ENCODE peak calls at places on chromosome 11, in nine cellular contexts. L is astrocyte; N is fibroblast of lung; H is lower lobe of right lung; X is PC-3; M is Caco-2; C is CD8-positive, alpha-beta T cell; W is psoas muscle; D is HCT116. Z is an unnamed sample.

GRCh38 chr11:110367571-110367970 is 62.2 kb upstream of the FDX1 start:
- DNase-seq in H (no peak), L (no peak), W (no peak), M (no peak), N (no peak), X (peak; percentile 50), D (no peak), C (no peak), Z (no peak)

GRCh38 chr11:41118521-41118920 is 340.9 kb downstream of the LRRC4C start:
- DNase-seq in M (no peak), W (no peak), D (no peak), H (no peak), C (no peak), X (no peak), L (no peak), N (no peak), Z (no peak)

GRCh38 chr11:133064152-133064877 is 468.0 kb downstream of the OPCML start:
- DNase-seq in H (peak; percentile 69), M (peak; percentile 72), X (no peak), D (no peak), W (peak; percentile 77), N (peak; percentile 84), L (peak; percentile 75), C (no peak), Z (peak; percentile 25)

GRCh38 chr11:131042041-131042390 is 125.7 kb upstream of the SNX19 start:
- DNase-seq in X (peak; percentile 45), L (no peak), W (no peak), D (no peak), C (no peak), N (no peak), M (no peak), H (no peak), Z (no peak)

GRCh38 chr11:132453411-132453810 is 1078.9 kb downstream of the OPCML start:
- DNase-seq in X (no peak), M (no peak), C (no peak), N (peak; percentile 77), W (no peak), L (peak; percentile 63), D (no peak), H (no peak), Z (no peak)

GRCh38 chr11:109680127-109680526 is 258.1 kb downstream of the C11orf87 start:
- DNase-seq in C (no peak), H (no peak), D (no peak), W (no peak), L (peak; percentile 50), M (no peak), X (peak; percentile 19), N (peak; percentile 62), Z (no peak)

GRCh38 chr11:133988686-133989410 is 32.1 kb upstream of the IGSF9B start:
- DNase-seq in L (no peak), X (no peak), M (no peak), C (no peak), D (no peak), H (no peak), N (no peak), W (peak; percentile 88), Z (no peak)

GRCh38 chr11:35146074-35146521 is 7.1 kb downstream of the CD44 start:
- DNase-seq in N (no peak), X (peak; percentile 54), W (no peak), M (no peak), D (no peak), H (no peak), C (no peak), L (no peak), Z (no peak)

DNA sequence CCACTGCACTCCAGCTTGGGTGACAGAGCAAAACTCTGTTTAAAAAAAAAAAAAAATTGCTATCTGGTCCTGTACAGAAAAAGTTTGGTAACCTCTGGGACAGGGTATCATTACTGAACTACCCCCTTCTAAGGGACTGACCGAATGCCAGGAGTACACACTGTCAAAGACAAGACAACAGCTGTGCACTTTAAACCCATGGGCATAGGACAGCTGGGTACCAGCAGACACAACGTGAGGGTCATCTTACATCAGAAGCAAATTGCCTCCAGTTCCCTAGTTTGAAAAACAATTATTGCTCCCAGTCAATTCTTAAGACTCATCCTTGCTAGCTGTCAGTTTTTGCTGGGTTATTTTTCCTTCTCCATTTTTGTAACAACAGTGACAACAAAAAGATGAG is 17.8 kb downstream of the CD59 start:
- DNase-seq in D (no peak), W (no peak), X (no peak), H (no peak), N (no peak), C (no peak), M (no peak), L (no peak), Z (no peak)
- H3K36me3 ChIP-seq in D (peaks cover 12% of the 10 kb centered on the region), W (peaks cover 20% of the 10 kb centered on the region), X (peaks cover 59% of the 10 kb centered on the region), H (peaks cover 90% of the 10 kb centered on the region), N (peaks cover 13% of the 10 kb centered on the region), C (no peaks in the 10 kb centered on the region), M (no peaks in the 10 kb centered on the region), L (peaks cover 63% of the 10 kb centered on the region), Z (no peaks in the 10 kb centered on the region)

DNA sequence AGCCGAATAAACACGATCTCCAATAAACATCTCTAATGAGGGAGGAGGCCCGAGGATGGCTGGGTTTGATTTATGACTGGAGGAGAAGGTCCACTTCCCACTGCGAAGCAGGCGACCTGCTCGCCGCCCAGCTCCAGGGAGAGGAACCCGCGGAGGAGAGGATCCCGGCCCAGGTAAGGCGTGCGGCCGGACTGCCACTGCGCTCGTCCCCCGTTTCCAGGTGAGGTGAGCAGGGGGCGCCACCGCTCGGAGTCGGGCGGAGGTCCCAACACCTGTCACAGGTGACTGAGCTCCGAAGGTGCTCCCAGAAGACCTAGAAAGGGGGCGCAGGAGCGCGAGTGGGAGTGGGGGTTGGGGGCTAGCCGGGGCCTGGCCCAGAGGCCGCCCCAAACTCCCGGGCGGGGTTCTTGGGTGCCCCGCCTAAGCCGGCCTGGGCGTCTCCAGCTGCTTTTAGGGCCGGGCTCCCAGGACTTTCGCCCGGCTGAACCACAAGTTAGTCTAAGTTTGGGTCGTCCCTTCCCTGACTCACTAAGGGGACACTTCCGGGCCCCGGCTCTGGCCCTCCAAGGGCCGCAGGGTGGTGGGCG is 5.4 kb upstream of the PAX6 start:
- DNase-seq in C (no peak), D (no peak), N (no peak), X (no peak), M (no peak), H (no peak), L (peak; percentile 8), W (no peak), Z (peak; percentile 49)
- H3K4me3 ChIP-seq in C (peak overlapping the region; percentile 15), D (peak overlapping the region; percentile 58), N (no peak overlapping the region), X (peak overlapping the region; percentile 37), M (peak overlapping the region; percentile 13), H (no peak overlapping the region), L (peak overlapping the region; percentile 60), W (peak overlapping the region; percentile 62), Z (no peak overlapping the region)

DNA sequence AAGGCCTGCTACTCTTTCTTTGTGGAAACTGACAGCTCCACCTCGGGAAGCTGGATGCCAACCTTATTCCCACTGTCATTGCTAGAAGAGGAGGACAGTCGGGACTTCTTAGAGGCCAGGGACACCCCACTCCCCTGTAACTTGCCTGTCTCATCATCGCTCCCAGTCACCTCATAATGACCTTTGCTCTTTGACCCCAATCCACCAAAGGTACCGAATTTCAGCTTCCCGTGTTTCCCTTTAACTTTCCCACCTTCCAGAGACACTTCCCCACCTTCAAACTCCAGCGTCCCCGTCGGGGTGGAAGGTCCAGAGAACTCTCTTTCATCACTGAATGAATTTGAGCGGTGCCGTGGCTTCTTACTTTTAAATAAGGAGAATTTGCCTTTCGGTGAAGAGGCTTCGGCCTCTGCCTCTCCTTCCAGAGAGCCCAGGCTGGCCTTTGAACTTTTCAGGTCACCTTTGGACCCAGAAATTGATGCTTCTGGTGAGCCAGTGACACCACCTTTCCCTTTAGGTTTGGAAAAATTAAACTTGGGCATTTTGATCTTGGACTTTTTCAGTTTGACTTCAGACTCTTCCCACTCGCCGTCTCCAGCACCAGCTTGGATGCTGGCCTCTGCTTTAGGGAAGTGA is 29.8 kb downstream of the AHNAK start:
- DNase-seq in C (no peak), M (no peak), W (no peak), N (no peak), L (no peak), D (no peak), X (no peak), H (no peak), Z (no peak)
- H3K4me1 ChIP-seq in C (no peaks in the 10 kb centered on the region), M (peaks cover 27% of the 10 kb centered on the region), W (peaks cover 3% of the 10 kb centered on the region), N (no peaks in the 10 kb centered on the region), L (no peaks in the 10 kb centered on the region), D (no peaks in the 10 kb centered on the region), X (no peaks in the 10 kb centered on the region), H (peaks cover 12% of the 10 kb centered on the region), Z (no peaks in the 10 kb centered on the region)

DNA sequence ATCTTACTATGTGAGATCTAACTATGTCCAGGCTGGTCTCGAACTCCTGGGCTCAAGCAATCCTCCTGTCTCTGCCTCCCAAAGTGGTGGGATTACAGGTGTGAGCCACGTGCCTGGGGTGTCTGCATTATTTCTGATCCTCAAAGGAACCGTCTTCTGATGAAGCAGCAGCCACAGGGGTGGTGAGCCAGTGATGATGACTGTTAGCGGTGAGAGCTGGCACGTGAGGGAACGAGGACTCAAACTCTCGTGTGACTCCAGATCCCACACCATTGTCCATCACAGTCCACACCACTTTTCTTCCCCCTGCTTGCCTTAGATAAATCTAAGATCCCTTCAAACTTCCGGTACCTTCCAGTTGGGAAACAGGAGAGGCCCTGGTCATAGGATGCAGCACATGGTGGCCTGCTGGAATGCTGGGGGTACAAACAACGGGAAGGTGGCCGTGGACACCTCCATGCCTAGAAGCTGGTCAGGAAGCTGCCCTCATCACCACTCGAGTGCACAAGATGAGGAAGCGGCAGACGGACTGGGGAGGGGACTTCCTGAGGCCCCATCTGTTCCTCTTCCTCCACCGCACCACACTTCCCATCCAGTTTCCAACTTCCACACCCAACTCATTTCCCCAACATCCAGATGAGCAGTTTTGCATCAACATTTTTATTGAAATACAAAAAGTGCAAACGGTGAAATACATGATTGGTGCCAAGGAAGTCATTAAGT is 23.8 kb downstream of the ARHGAP1 start:
- DNase-seq in C (no peak), D (no peak), L (no peak), M (no peak), W (no peak), N (no peak), H (no peak), X (no peak), Z (no peak)
- H3K36me3 ChIP-seq in C (peaks cover 38% of the 10 kb centered on the region), D (peaks cover 3% of the 10 kb centered on the region), L (peaks cover 33% of the 10 kb centered on the region), M (peaks cover 4% of the 10 kb centered on the region), W (no peaks in the 10 kb centered on the region), N (peaks cover 29% of the 10 kb centered on the region), H (peaks cover 76% of the 10 kb centered on the region), X (peaks cover 3% of the 10 kb centered on the region), Z (peaks cover 25% of the 10 kb centered on the region)